ENCODE peak calls at places on chromosomes 5 and 9, in six cellular contexts. F, Y, T, P, Z and R are unnamed samples.

GRCh38 chr5:4855889-4856288 is 284.2 kb upstream of the ADAMTS16 start:
- DNase-seq in P (no peak), Y (no peak), Z (no peak), F (no peak), T (no peak), R (no peak)

GRCh38 chr9:109118802-109119438 is 827 bp downstream of the TMEM245 start:
- DNase-seq in Z (peak), F (no peak), T (peak), P (no peak), Y (no peak), R (no peak)

GRCh38 chr9:36892279-36892678 is 141.8 kb downstream of the PAX5 start:
- DNase-seq in Z (no peak), F (no peak), P (no peak), T (no peak), Y (no peak), R (no peak)

GRCh38 chr9:83166369-83166768 is 103.4 kb upstream of the RASEF start:
- DNase-seq in T (no peak), F (no peak), Y (peak), Z (no peak), P (no peak), R (no peak)

GRCh38 chr5:155147222-155147621 is 133.7 kb downstream of the KIF4B start:
- DNase-seq in T (no peak), Y (no peak), P (no peak), Z (peak), F (no peak), R (no peak)

GRCh38 chr9:37289631-37290030 is 132.9 kb upstream of the GRHPR start:
- DNase-seq in Y (no peak), P (no peak), F (no peak), T (no peak), Z (no peak), R (no peak)

GRCh38 chr9:72022846-72023245 is 37.6 kb downstream of the C9orf57 start:
- DNase-seq in P (no peak), F (no peak), Y (no peak), Z (peak), T (peak), R (no peak)

GRCh38 chr5:152113401-152113800 is 188.8 kb upstream of the GLRA1 start:
- DNase-seq in F (no peak), T (peak), Y (no peak), P (no peak), Z (no peak), R (no peak)

GRCh38 chr5:73763300-73764032 is 137.5 kb downstream of the ARHGEF28 start:
- DNase-seq in Z (no peak), Y (no peak), F (no peak), T (no peak), P (no peak), R (no peak)

GRCh38 chr5:108381955-108382783 is at the start of gene FBXL17:
- DNase-seq in P (peak), T (peak), F (peak), Z (peak), Y (peak), R (peak)